ENCODE peak calls at places on chromosomes 7 and 10, in four cellular contexts. One of them, this sample, is unnamed.

GRCh38 chr7:27235387-27236052 is 7.1 kb upstream of the EVX1 start:
- DNase-seq in NCI-H1092: peak
- DNase-seq in AG08395: no peak
- DNase-seq in HCEC 1CT: peak
- DNase-seq in this sample: no peak

GRCh38 chr10:118395919-118396318 is 53.8 kb upstream of the FAM204A start:
- DNase-seq in NCI-H1092: no peak
- DNase-seq in AG08395: no peak
- DNase-seq in HCEC 1CT: no peak
- DNase-seq in this sample: no peak

GRCh38 chr10:3467052-3467906 is 294.7 kb upstream of the PITRM1 start:
- DNase-seq in NCI-H1092: no peak
- DNase-seq in AG08395: peak
- DNase-seq in HCEC 1CT: peak
- DNase-seq in this sample: no peak

GRCh38 chr7:138625849-138626230 is 75.3 kb downstream of the SVOPL start:
- DNase-seq in NCI-H1092: peak
- DNase-seq in AG08395: no peak
- DNase-seq in HCEC 1CT: no peak
- DNase-seq in this sample: no peak

GRCh38 chr7:45647426-45647825 is 73.3 kb downstream of the ADCY1 start:
- DNase-seq in NCI-H1092: no peak
- DNase-seq in AG08395: no peak
- DNase-seq in HCEC 1CT: no peak
- DNase-seq in this sample: no peak

GRCh38 chr10:46024948-46025347 is 5.5 kb downstream of the NCOA4 start:
- DNase-seq in NCI-H1092: no peak
- DNase-seq in AG08395: no peak
- DNase-seq in HCEC 1CT: no peak
- DNase-seq in this sample: no peak

GRCh38 chr10:29317027-29317420 is 28.2 kb downstream of the LYZL1 start:
- DNase-seq in NCI-H1092: no peak
- DNase-seq in AG08395: no peak
- DNase-seq in HCEC 1CT: peak
- DNase-seq in this sample: no peak

GRCh38 chr7:142168746-142169145 is 57.2 kb downstream of the MGAM2 start:
- DNase-seq in NCI-H1092: no peak
- DNase-seq in AG08395: no peak
- DNase-seq in HCEC 1CT: no peak
- DNase-seq in this sample: no peak

GRCh38 chr10:120953897-120954296 is 102.7 kb downstream of the WDR11 start:
- DNase-seq in NCI-H1092: no peak
- DNase-seq in AG08395: no peak
- DNase-seq in HCEC 1CT: no peak
- DNase-seq in this sample: no peak

GRCh38 chr7:76129366-76129765 is 72.3 kb upstream of the SRRM3 start:
- DNase-seq in NCI-H1092: no peak
- DNase-seq in AG08395: no peak
- DNase-seq in HCEC 1CT: no peak
- DNase-seq in this sample: no peak

GRCh38 chr7:50552921-50553320 is 12.3 kb downstream of the DDC start:
- DNase-seq in NCI-H1092: no peak
- DNase-seq in AG08395: peak
- DNase-seq in HCEC 1CT: peak
- DNase-seq in this sample: no peak

GRCh38 chr10:114593816-114594468 is 64.1 kb downstream of the ABLIM1 start:
- DNase-seq in NCI-H1092: no peak
- DNase-seq in AG08395: no peak
- DNase-seq in HCEC 1CT: no peak
- DNase-seq in this sample: no peak

GRCh38 chr10:97633921-97634320 is 621 bp upstream of the MORN4 start:
- DNase-seq in NCI-H1092: no peak
- DNase-seq in AG08395: no peak
- DNase-seq in HCEC 1CT: peak
- DNase-seq in this sample: peak

GRCh38 chr7:27997188-27997707 is 183.3 kb downstream of the JAZF1 start:
- DNase-seq in NCI-H1092: peak
- DNase-seq in AG08395: no peak
- DNase-seq in HCEC 1CT: no peak
- DNase-seq in this sample: no peak

GRCh38 chr7:135712182-135712782 is 15.7 kb downstream of the SLC13A4 start:
- DNase-seq in NCI-H1092: peak
- DNase-seq in AG08395: no peak
- DNase-seq in HCEC 1CT: no peak
- DNase-seq in this sample: no peak

GRCh38 chr7:27842094-27842493 is 102.1 kb downstream of the TAX1BP1 start:
- DNase-seq in NCI-H1092: no peak
- DNase-seq in AG08395: peak
- DNase-seq in HCEC 1CT: no peak
- DNase-seq in this sample: no peak

GRCh38 chr7:37921340-37921805 is 933 bp downstream of the EPDR1 start:
- DNase-seq in NCI-H1092: peak
- DNase-seq in AG08395: no peak
- DNase-seq in HCEC 1CT: no peak
- DNase-seq in this sample: no peak

GRCh38 chr7:150325110-150325611 is 1.8 kb upstream of the ACTR3C start:
- DNase-seq in NCI-H1092: no peak
- DNase-seq in AG08395: peak
- DNase-seq in HCEC 1CT: no peak
- DNase-seq in this sample: no peak

GRCh38 chr7:6015917-6016652 is 7.0 kb downstream of the AIMP2 start:
- DNase-seq in NCI-H1092: peak
- DNase-seq in AG08395: peak
- DNase-seq in HCEC 1CT: peak
- DNase-seq in this sample: no peak

GRCh38 chr10:98608417-98608816 is 161.7 kb upstream of the HPS1 start:
- DNase-seq in NCI-H1092: no peak
- DNase-seq in AG08395: no peak
- DNase-seq in HCEC 1CT: no peak
- DNase-seq in this sample: no peak

GRCh38 chr7:44184221-44184873 is 4.9 kb downstream of the GCK start:
- DNase-seq in NCI-H1092: no peak
- DNase-seq in AG08395: peak
- DNase-seq in HCEC 1CT: peak
- DNase-seq in this sample: no peak

GRCh38 chr7:39252916-39253315 is 275.2 kb downstream of the POU6F2 start:
- DNase-seq in NCI-H1092: no peak
- DNase-seq in AG08395: peak
- DNase-seq in HCEC 1CT: no peak
- DNase-seq in this sample: no peak

GRCh38 chr10:72502581-72502980 is 123.3 kb downstream of the MICU1 start:
- DNase-seq in NCI-H1092: no peak
- DNase-seq in AG08395: no peak
- DNase-seq in HCEC 1CT: peak
- DNase-seq in this sample: no peak

GRCh38 chr10:13859979-13860619 is 273.3 kb downstream of the PRPF18 start:
- DNase-seq in NCI-H1092: no peak
- DNase-seq in AG08395: peak
- DNase-seq in HCEC 1CT: peak
- DNase-seq in this sample: no peak

GRCh38 chr10:80662429-80663211 is 124.9 kb downstream of the SH2D4B start:
- DNase-seq in NCI-H1092: peak
- DNase-seq in AG08395: peak
- DNase-seq in HCEC 1CT: peak
- DNase-seq in this sample: peak

GRCh38 chr7:111003883-111004282 is 87.0 kb upstream of the LRRN3 start:
- DNase-seq in NCI-H1092: no peak
- DNase-seq in AG08395: no peak
- DNase-seq in HCEC 1CT: no peak
- DNase-seq in this sample: no peak

GRCh38 chr10:133325392-133325760 is 11.3 kb downstream of the CALY start:
- DNase-seq in NCI-H1092: no peak
- DNase-seq in AG08395: no peak
- DNase-seq in HCEC 1CT: no peak
- DNase-seq in this sample: no peak

GRCh38 chr10:125538947-125539649 is 143.9 kb downstream of the TEX36 start:
- DNase-seq in NCI-H1092: peak
- DNase-seq in AG08395: no peak
- DNase-seq in HCEC 1CT: no peak
- DNase-seq in this sample: no peak

GRCh38 chr7:130941322-130942210 is 207.6 kb upstream of the KLF14 start:
- DNase-seq in NCI-H1092: no peak
- DNase-seq in AG08395: no peak
- DNase-seq in HCEC 1CT: no peak
- DNase-seq in this sample: no peak

GRCh38 chr7:42226354-42226941 is 10.6 kb downstream of the GLI3 start:
- DNase-seq in NCI-H1092: no peak
- DNase-seq in AG08395: no peak
- DNase-seq in HCEC 1CT: no peak
- DNase-seq in this sample: no peak

GRCh38 chr7:42945821-42946615 is 13.8 kb downstream of the MRPL32 start:
- DNase-seq in NCI-H1092: no peak
- DNase-seq in AG08395: peak
- DNase-seq in HCEC 1CT: no peak
- DNase-seq in this sample: no peak

GRCh38 chr10:88538038-88538437 is 45.1 kb downstream of the RNLS start:
- DNase-seq in NCI-H1092: no peak
- DNase-seq in AG08395: peak
- DNase-seq in HCEC 1CT: peak
- DNase-seq in this sample: no peak

GRCh38 chr10:109780997-109781396 is 142.3 kb downstream of the XPNPEP1 start:
- DNase-seq in NCI-H1092: no peak
- DNase-seq in AG08395: no peak
- DNase-seq in HCEC 1CT: no peak
- DNase-seq in this sample: no peak

GRCh38 chr10:78944658-78945333 is 124.0 kb upstream of the ZMIZ1 start:
- DNase-seq in NCI-H1092: no peak
- DNase-seq in AG08395: peak
- DNase-seq in HCEC 1CT: peak
- DNase-seq in this sample: no peak